ENCODE peak calls at places on chromosome 19, in nine cellular contexts. I is GM23248, L is H9, V is fibroblast of lung, F is IMR-90, S is PC-3, Q is adipocyte, P is SK-N-SH, R is colonic mucosa. M is an unnamed sample.

GRCh38 chr19:18743281-18743825 is 47.8 kb downstream of the COMP start:
- DNase-seq in P (peak), Q (no peak), L (peak), F (peak), I (no peak), R (peak), S (no peak), V (peak), M (no peak)

GRCh38 chr19:13461536-13461935 is 44.7 kb downstream of the CACNA1A start:
- DNase-seq in S (no peak), Q (no peak), V (no peak), L (no peak), I (no peak), F (no peak), P (no peak), R (no peak), M (no peak)

GRCh38 chr19:46408611-46409039 is 4.7 kb downstream of the CCDC8 start:
- DNase-seq in S (no peak), Q (peak), L (no peak), P (no peak), F (peak), V (no peak), I (peak), R (peak), M (no peak)

GRCh38 chr19:7679017-7679720 is 1.5 kb upstream of the TRAPPC5 start:
- DNase-seq in Q (no peak), R (no peak), V (no peak), I (no peak), S (peak), F (no peak), P (peak), L (no peak), M (no peak)

GRCh38 chr19:15015946-15016542 is 33.2 kb upstream of the CASP14 start:
- DNase-seq in I (peak), S (peak), V (peak), F (no peak), R (no peak), L (peak), Q (peak), P (no peak), M (peak)

GRCh38 chr19:41951686-41952172 is 7.4 kb downstream of the RABAC1 start:
- DNase-seq in Q (peak), P (peak), S (peak), R (peak), F (peak), V (peak), L (peak), I (peak), M (peak)

GRCh38 chr19:12913011-12913561 is 6.0 kb downstream of the SYCE2 start:
- DNase-seq in L (peak), S (peak), P (peak), I (peak), Q (peak), V (peak), F (peak), R (peak), M (no peak)

GRCh38 chr19:39084732-39085080 is 538 bp downstream of the ACP7 start:
- DNase-seq in I (peak), P (no peak), R (no peak), S (peak), V (no peak), L (no peak), F (no peak), Q (no peak), M (no peak)

GRCh38 chr19:29289020-29289419 is 76.1 kb upstream of the UQCRFS1 start:
- DNase-seq in Q (no peak), I (no peak), R (no peak), L (no peak), F (no peak), S (no peak), P (no peak), V (no peak), M (no peak)

GRCh38 chr19:10270180-10270615 is 722 bp upstream of the ICAM1 start:
- DNase-seq in I (peak), R (peak), Q (no peak), L (peak), F (no peak), V (no peak), S (no peak), P (peak), M (no peak)
- H3K9ac ChIP-seq in I (peak), R (peak), Q (peak), L (no peak), F (no peak), V (no peak), S (peak), P (no peak), M (no peak)

DNA sequence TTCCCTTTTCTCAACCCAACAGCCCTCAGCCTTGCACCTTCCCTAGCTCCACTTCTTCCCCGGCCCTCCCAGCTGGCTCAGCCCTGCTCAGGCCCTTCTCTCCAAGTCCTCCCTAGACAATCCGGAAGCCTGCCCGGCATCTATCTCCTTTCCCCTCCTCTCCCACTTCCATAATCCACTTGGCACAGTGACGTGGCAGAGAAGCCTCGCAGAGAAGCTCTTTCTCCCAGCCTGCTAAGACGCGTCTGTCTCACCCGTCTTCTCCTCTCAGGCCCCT is 1.1 kb downstream of the UBXN6 start:
- DNase-seq in R (peak), V (peak), I (peak), F (peak), Q (peak), P (peak), S (peak), L (peak), M (peak)
- H3K9ac ChIP-seq in R (peak), V (peak), I (peak), F (peak), Q (peak), P (peak), S (peak), L (peak), M (peak)

DNA sequence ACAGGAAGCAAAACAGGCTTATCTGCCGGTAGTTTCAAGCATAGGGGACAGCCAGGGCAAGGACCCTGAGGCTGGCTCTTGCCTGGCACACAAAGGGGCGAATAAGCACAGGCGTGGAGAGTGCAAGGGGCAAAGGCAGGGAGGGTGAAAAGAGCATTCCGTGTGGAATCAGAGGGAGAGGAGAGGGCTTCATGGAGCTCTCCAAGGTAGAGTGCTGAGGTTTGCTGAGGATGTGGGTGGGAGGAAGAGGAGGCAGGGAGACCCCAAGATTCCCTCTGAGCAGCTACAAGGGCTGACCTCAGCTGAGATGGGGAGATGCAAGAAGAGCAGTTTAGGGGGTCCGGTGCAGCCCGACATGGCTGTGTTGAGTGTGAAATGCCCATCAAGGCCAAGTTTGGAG is 36.5 kb upstream of the ZNRF4 start:
- DNase-seq in L (no peak), Q (no peak), S (no peak), R (no peak), F (no peak), P (no peak), I (no peak), V (no peak), M (no peak)
- H3K9ac ChIP-seq in L (no peak), Q (no peak), S (no peak), R (no peak), F (no peak), P (no peak), I (no peak), V (no peak), M (no peak)

GRCh38 chr19:1089126-1089771 is 5.9 kb downstream of the POLR2E start:
- DNase-seq in V (no peak), S (no peak), F (no peak), P (no peak), Q (no peak), I (no peak), L (no peak), R (no peak), M (no peak)

GRCh38 chr19:1086618-1087017 is 8.6 kb downstream of the POLR2E start:
- DNase-seq in Q (no peak), I (no peak), V (no peak), S (no peak), R (no peak), F (no peak), P (no peak), L (no peak), M (no peak)

GRCh38 chr19:1087813-1088418 is 7.3 kb downstream of the POLR2E start:
- DNase-seq in V (no peak), P (no peak), R (no peak), I (no peak), S (no peak), L (no peak), F (no peak), Q (no peak), M (no peak)

GRCh38 chr19:1089891-1090290 is 5.3 kb downstream of the POLR2E start:
- DNase-seq in L (no peak), V (no peak), I (no peak), R (no peak), F (no peak), S (no peak), P (no peak), Q (no peak), M (no peak)

DNA sequence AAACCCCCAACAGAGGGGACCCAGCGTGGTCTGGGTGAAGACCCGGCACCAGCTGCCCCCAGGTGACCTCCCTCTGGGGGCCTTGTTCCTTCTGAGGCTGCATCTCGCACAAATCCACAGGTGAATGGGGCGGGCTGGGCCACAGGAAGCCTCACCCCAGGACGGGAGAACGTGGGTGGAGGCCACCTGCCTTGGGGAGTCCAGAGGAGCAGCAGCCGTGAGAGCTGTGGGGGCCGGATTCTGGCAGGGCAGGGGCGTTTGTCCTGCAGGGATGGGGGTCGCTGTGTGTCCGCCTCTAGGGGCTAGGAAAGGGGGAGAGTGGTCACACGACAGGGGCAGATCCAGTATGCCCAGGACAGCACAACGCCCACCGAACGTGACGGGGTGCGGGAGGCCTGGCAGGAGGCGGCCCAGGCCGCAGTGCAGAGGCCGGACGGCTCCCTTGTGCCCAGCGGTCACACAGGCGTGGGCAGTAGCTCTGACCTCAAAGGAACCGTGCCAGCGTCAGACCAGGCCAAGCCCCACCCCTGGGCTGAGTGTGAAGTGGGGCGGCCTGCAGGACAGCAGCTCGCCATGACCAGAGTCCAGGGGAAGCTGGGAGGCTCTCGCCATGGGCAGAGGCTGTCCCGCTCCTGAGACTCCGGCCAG is 6.6 kb downstream of the POLR2E start:
- DNase-seq in P (no peak), V (no peak), I (no peak), S (no peak), F (no peak), R (no peak), L (no peak), Q (no peak), M (no peak)
- H3K9ac ChIP-seq in P (no peak), V (no peak), I (no peak), S (no peak), F (no peak), R (peak), L (no peak), Q (peak), M (no peak)